ENCODE peak calls at places on chromosomes 3 and 15, in six cellular contexts. One of them, this sample, is unnamed.

GRCh38 chr3:31448035-31448881 is 84.5 kb upstream of the STT3B start:
- DNase-seq in dermis blood vessel endothelial cell: peak
- DNase-seq in PC-9: no peak
- DNase-seq in stimulated activated naive CD8-positive, alpha-beta T cell treated with anti-CD3 and anti-CD28 coated beads, Interleukin-15, amount 100 ng/mL, for 72 hours: peak
- DNase-seq in NAMALWA: peak
- DNase-seq in esophagus squamous epithelium: no peak
- DNase-seq in this sample: no peak

GRCh38 chr3:73719877-73720276 is 95.1 kb upstream of the PDZRN3 start:
- DNase-seq in esophagus squamous epithelium: no peak
- DNase-seq in dermis blood vessel endothelial cell: no peak
- DNase-seq in stimulated activated naive CD8-positive, alpha-beta T cell treated with anti-CD3 and anti-CD28 coated beads, Interleukin-15, amount 100 ng/mL, for 72 hours: no peak
- DNase-seq in NAMALWA: no peak
- DNase-seq in PC-9: no peak
- DNase-seq in this sample: no peak

GRCh38 chr15:25783607-25784131 is 79.5 kb downstream of the ATP10A start:
- DNase-seq in dermis blood vessel endothelial cell: no peak
- DNase-seq in stimulated activated naive CD8-positive, alpha-beta T cell treated with anti-CD3 and anti-CD28 coated beads, Interleukin-15, amount 100 ng/mL, for 72 hours: peak
- DNase-seq in NAMALWA: peak
- DNase-seq in PC-9: no peak
- DNase-seq in esophagus squamous epithelium: no peak
- DNase-seq in this sample: no peak

GRCh38 chr3:45758871-45759270 is 37.5 kb downstream of the SLC6A20 start:
- DNase-seq in stimulated activated naive CD8-positive, alpha-beta T cell treated with anti-CD3 and anti-CD28 coated beads, Interleukin-15, amount 100 ng/mL, for 72 hours: no peak
- DNase-seq in esophagus squamous epithelium: no peak
- DNase-seq in NAMALWA: no peak
- DNase-seq in PC-9: no peak
- DNase-seq in dermis blood vessel endothelial cell: no peak
- DNase-seq in this sample: no peak

GRCh38 chr3:9934235-9934621 is 594 bp downstream of the CRELD1 start:
- DNase-seq in PC-9: no peak
- DNase-seq in esophagus squamous epithelium: no peak
- DNase-seq in NAMALWA: peak
- DNase-seq in stimulated activated naive CD8-positive, alpha-beta T cell treated with anti-CD3 and anti-CD28 coated beads, Interleukin-15, amount 100 ng/mL, for 72 hours: no peak
- DNase-seq in dermis blood vessel endothelial cell: no peak
- DNase-seq in this sample: no peak

GRCh38 chr15:43987924-43988323 is 161.1 kb downstream of the WDR76 start:
- DNase-seq in esophagus squamous epithelium: no peak
- DNase-seq in stimulated activated naive CD8-positive, alpha-beta T cell treated with anti-CD3 and anti-CD28 coated beads, Interleukin-15, amount 100 ng/mL, for 72 hours: no peak
- DNase-seq in dermis blood vessel endothelial cell: no peak
- DNase-seq in PC-9: no peak
- DNase-seq in NAMALWA: no peak
- DNase-seq in this sample: no peak

GRCh38 chr15:88630141-88630721 is 8.6 kb upstream of the ISG20 start:
- DNase-seq in dermis blood vessel endothelial cell: peak
- DNase-seq in esophagus squamous epithelium: no peak
- DNase-seq in stimulated activated naive CD8-positive, alpha-beta T cell treated with anti-CD3 and anti-CD28 coated beads, Interleukin-15, amount 100 ng/mL, for 72 hours: no peak
- DNase-seq in PC-9: no peak
- DNase-seq in NAMALWA: no peak
- DNase-seq in this sample: no peak

GRCh38 chr3:39378092-39378491 is 5.1 kb upstream of the SLC25A38 start:
- DNase-seq in esophagus squamous epithelium: no peak
- DNase-seq in stimulated activated naive CD8-positive, alpha-beta T cell treated with anti-CD3 and anti-CD28 coated beads, Interleukin-15, amount 100 ng/mL, for 72 hours: peak
- DNase-seq in dermis blood vessel endothelial cell: peak
- DNase-seq in NAMALWA: peak
- DNase-seq in PC-9: no peak
- DNase-seq in this sample: no peak

GRCh38 chr3:155554777-155555445 is 190.0 kb downstream of the PLCH1 start:
- DNase-seq in PC-9: no peak
- DNase-seq in stimulated activated naive CD8-positive, alpha-beta T cell treated with anti-CD3 and anti-CD28 coated beads, Interleukin-15, amount 100 ng/mL, for 72 hours: peak
- DNase-seq in dermis blood vessel endothelial cell: no peak
- DNase-seq in esophagus squamous epithelium: no peak
- DNase-seq in NAMALWA: no peak
- DNase-seq in this sample: no peak

GRCh38 chr3:124250053-124250452 is 258.1 kb upstream of the ROPN1 start:
- DNase-seq in NAMALWA: no peak
- DNase-seq in stimulated activated naive CD8-positive, alpha-beta T cell treated with anti-CD3 and anti-CD28 coated beads, Interleukin-15, amount 100 ng/mL, for 72 hours: no peak
- DNase-seq in PC-9: no peak
- DNase-seq in esophagus squamous epithelium: no peak
- DNase-seq in dermis blood vessel endothelial cell: peak
- DNase-seq in this sample: no peak

GRCh38 chr3:101858464-101858863 is 9.2 kb downstream of the NFKBIZ start:
- DNase-seq in PC-9: no peak
- DNase-seq in dermis blood vessel endothelial cell: no peak
- DNase-seq in NAMALWA: no peak
- DNase-seq in stimulated activated naive CD8-positive, alpha-beta T cell treated with anti-CD3 and anti-CD28 coated beads, Interleukin-15, amount 100 ng/mL, for 72 hours: no peak
- DNase-seq in esophagus squamous epithelium: no peak
- DNase-seq in this sample: no peak

GRCh38 chr3:130971208-130971607 is 55.4 kb downstream of the ASTE1 start:
- DNase-seq in PC-9: no peak
- DNase-seq in esophagus squamous epithelium: no peak
- DNase-seq in NAMALWA: no peak
- DNase-seq in stimulated activated naive CD8-positive, alpha-beta T cell treated with anti-CD3 and anti-CD28 coated beads, Interleukin-15, amount 100 ng/mL, for 72 hours: no peak
- DNase-seq in dermis blood vessel endothelial cell: no peak
- DNase-seq in this sample: no peak

GRCh38 chr3:126939347-126939735 is 43.6 kb upstream of the PLXNA1 start:
- DNase-seq in esophagus squamous epithelium: no peak
- DNase-seq in NAMALWA: no peak
- DNase-seq in PC-9: no peak
- DNase-seq in dermis blood vessel endothelial cell: peak
- DNase-seq in stimulated activated naive CD8-positive, alpha-beta T cell treated with anti-CD3 and anti-CD28 coated beads, Interleukin-15, amount 100 ng/mL, for 72 hours: no peak
- DNase-seq in this sample: no peak

GRCh38 chr15:51499379-51499976 is 123.1 kb downstream of the DMXL2 start:
- DNase-seq in NAMALWA: peak
- DNase-seq in PC-9: no peak
- DNase-seq in dermis blood vessel endothelial cell: peak
- DNase-seq in stimulated activated naive CD8-positive, alpha-beta T cell treated with anti-CD3 and anti-CD28 coated beads, Interleukin-15, amount 100 ng/mL, for 72 hours: no peak
- DNase-seq in esophagus squamous epithelium: no peak
- DNase-seq in this sample: no peak

GRCh38 chr15:33834892-33835730 is 133.2 kb upstream of the CHRM5 start:
- DNase-seq in NAMALWA: no peak
- DNase-seq in dermis blood vessel endothelial cell: no peak
- DNase-seq in stimulated activated naive CD8-positive, alpha-beta T cell treated with anti-CD3 and anti-CD28 coated beads, Interleukin-15, amount 100 ng/mL, for 72 hours: no peak
- DNase-seq in PC-9: no peak
- DNase-seq in esophagus squamous epithelium: no peak
- DNase-seq in this sample: no peak

GRCh38 chr3:144586382-144586781 is 614.8 kb downstream of the DIPK2A start:
- DNase-seq in esophagus squamous epithelium: no peak
- DNase-seq in PC-9: no peak
- DNase-seq in NAMALWA: no peak
- DNase-seq in dermis blood vessel endothelial cell: peak
- DNase-seq in stimulated activated naive CD8-positive, alpha-beta T cell treated with anti-CD3 and anti-CD28 coated beads, Interleukin-15, amount 100 ng/mL, for 72 hours: no peak
- DNase-seq in this sample: no peak

GRCh38 chr3:193761969-193762368 is 169.0 kb downstream of the OPA1 start:
- DNase-seq in stimulated activated naive CD8-positive, alpha-beta T cell treated with anti-CD3 and anti-CD28 coated beads, Interleukin-15, amount 100 ng/mL, for 72 hours: no peak
- DNase-seq in dermis blood vessel endothelial cell: peak
- DNase-seq in PC-9: no peak
- DNase-seq in NAMALWA: no peak
- DNase-seq in esophagus squamous epithelium: no peak
- DNase-seq in this sample: no peak

GRCh38 chr15:23565395-23566069 is at the start of gene MKRN3:
- DNase-seq in PC-9: peak
- DNase-seq in dermis blood vessel endothelial cell: peak
- DNase-seq in NAMALWA: no peak
- DNase-seq in esophagus squamous epithelium: no peak
- DNase-seq in stimulated activated naive CD8-positive, alpha-beta T cell treated with anti-CD3 and anti-CD28 coated beads, Interleukin-15, amount 100 ng/mL, for 72 hours: peak
- DNase-seq in this sample: no peak

GRCh38 chr15:31318429-31318828 is 8.2 kb upstream of the KLF13 start:
- DNase-seq in esophagus squamous epithelium: no peak
- DNase-seq in NAMALWA: no peak
- DNase-seq in PC-9: no peak
- DNase-seq in stimulated activated naive CD8-positive, alpha-beta T cell treated with anti-CD3 and anti-CD28 coated beads, Interleukin-15, amount 100 ng/mL, for 72 hours: no peak
- DNase-seq in dermis blood vessel endothelial cell: no peak
- DNase-seq in this sample: no peak

GRCh38 chr15:66770518-66771350 is 68.7 kb downstream of the SMAD6 start:
- DNase-seq in esophagus squamous epithelium: no peak
- DNase-seq in PC-9: peak
- DNase-seq in dermis blood vessel endothelial cell: no peak
- DNase-seq in stimulated activated naive CD8-positive, alpha-beta T cell treated with anti-CD3 and anti-CD28 coated beads, Interleukin-15, amount 100 ng/mL, for 72 hours: no peak
- DNase-seq in NAMALWA: no peak
- DNase-seq in this sample: no peak

GRCh38 chr3:186849392-186849975 is 7.0 kb downstream of the ADIPOQ start:
- DNase-seq in stimulated activated naive CD8-positive, alpha-beta T cell treated with anti-CD3 and anti-CD28 coated beads, Interleukin-15, amount 100 ng/mL, for 72 hours: peak
- DNase-seq in PC-9: peak
- DNase-seq in esophagus squamous epithelium: no peak
- DNase-seq in dermis blood vessel endothelial cell: peak
- DNase-seq in NAMALWA: peak
- DNase-seq in this sample: no peak

GRCh38 chr3:68067314-68067713 is 412.9 kb upstream of the SUCLG2 start:
- DNase-seq in stimulated activated naive CD8-positive, alpha-beta T cell treated with anti-CD3 and anti-CD28 coated beads, Interleukin-15, amount 100 ng/mL, for 72 hours: no peak
- DNase-seq in PC-9: no peak
- DNase-seq in NAMALWA: no peak
- DNase-seq in esophagus squamous epithelium: no peak
- DNase-seq in dermis blood vessel endothelial cell: no peak
- DNase-seq in this sample: no peak

GRCh38 chr3:134328846-134329245 is 45.4 kb downstream of the AMOTL2 start:
- DNase-seq in NAMALWA: no peak
- DNase-seq in esophagus squamous epithelium: no peak
- DNase-seq in stimulated activated naive CD8-positive, alpha-beta T cell treated with anti-CD3 and anti-CD28 coated beads, Interleukin-15, amount 100 ng/mL, for 72 hours: no peak
- DNase-seq in PC-9: no peak
- DNase-seq in dermis blood vessel endothelial cell: no peak
- DNase-seq in this sample: no peak